ENCODE peak calls at places on chromosomes 16 and 17, in nine cellular contexts. J is ascending aorta, Y is uterus, G is kidney, X is H9, R is HCT116, N is sigmoid colon, L is heart left ventricle, A is neural progenitor cell. M is an unnamed sample.

GRCh38 chr17:81386141-81386645 is 9.1 kb upstream of the BAHCC1 start:
- DNase-seq in J (no peak), N (peak; percentile 83), G (peak; percentile 86), R (no peak), A (no peak), Y (peak; percentile 49), X (peak; percentile 64), L (peak; percentile 64), M (no peak)

GRCh38 chr17:82238562-82239201 is 9.8 kb downstream of the SLC16A3 start:
- DNase-seq in G (peak; percentile 92), J (no peak), Y (peak; percentile 84), X (no peak), A (no peak), L (peak; percentile 87), N (peak; percentile 94), R (no peak), M (peak; percentile 86)

GRCh38 chr16:333406-334094 is 19.0 kb downstream of the AXIN1 start:
- DNase-seq in R (no peak), A (no peak), Y (no peak), L (no peak), X (no peak), N (no peak), J (no peak), G (no peak), M (no peak)

GRCh38 chr17:39116224-39116623 is 35.2 kb downstream of the PLXDC1 start:
- DNase-seq in J (no peak), G (no peak), N (no peak), R (no peak), A (no peak), X (no peak), Y (no peak), L (no peak), M (no peak)

GRCh38 chr16:4053663-4054479 is 62.4 kb downstream of the ADCY9 start:
- DNase-seq in J (peak; percentile 27), A (no peak), X (no peak), G (no peak), L (no peak), Y (peak; percentile 45), N (peak; percentile 85), R (peak; percentile 12), M (peak; percentile 86)

GRCh38 chr16:81526935-81527334 is 82.3 kb downstream of the CMIP start:
- DNase-seq in G (peak; percentile 80), J (no peak), X (no peak), L (peak; percentile 71), R (no peak), N (no peak), Y (peak; percentile 33), A (no peak), M (no peak)

GRCh38 chr16:27462846-27463682 is 61.1 kb downstream of the IL21R start:
- DNase-seq in A (no peak), Y (no peak), L (no peak), X (no peak), G (peak; percentile 72), J (no peak), N (no peak), R (no peak), M (no peak)

GRCh38 chr17:59353106-59353854 is 21.8 kb downstream of the YPEL2 start:
- DNase-seq in Y (no peak), N (no peak), G (no peak), L (no peak), R (no peak), A (no peak), J (no peak), X (no peak), M (no peak)

GRCh38 chr16:741986-742629 is 1.3 kb upstream of the CIAO3 start:
- DNase-seq in Y (no peak), N (no peak), X (no peak), G (no peak), A (no peak), L (peak; percentile 20), R (no peak), J (no peak), M (no peak)

GRCh38 chr16:46717692-46718091 is 28.2 kb downstream of the ORC6 start:
- DNase-seq in A (no peak), N (no peak), X (no peak), G (no peak), R (no peak), L (no peak), J (no peak), Y (no peak), M (no peak)

GRCh38 chr16:83733301-83733700 is 74.5 kb upstream of the HSBP1 start:
- DNase-seq in N (no peak), X (no peak), J (no peak), G (peak; percentile 26), A (no peak), Y (no peak), L (peak; percentile 50), R (no peak), M (no peak)

GRCh38 chr16:58615280-58615679 is 14.3 kb downstream of the CNOT1 start:
- DNase-seq in Y (no peak), R (no peak), A (no peak), L (no peak), G (no peak), N (no peak), J (no peak), X (no peak), M (no peak)

GRCh38 chr17:47368262-47368661 is 44.5 kb downstream of the EFCAB13 start:
- DNase-seq in L (no peak), G (no peak), A (no peak), Y (no peak), R (no peak), J (no peak), X (no peak), N (no peak), M (no peak)

GRCh38 chr16:11162571-11163268 is 93.3 kb downstream of the SOCS1 start:
- DNase-seq in J (no peak), R (no peak), G (no peak), A (no peak), L (peak; percentile 41), X (no peak), N (no peak), Y (no peak), M (no peak)

GRCh38 chr16:77208382-77208781 is 9.2 kb downstream of the SYCE1L start:
- DNase-seq in L (no peak), N (no peak), G (no peak), Y (no peak), R (no peak), X (no peak), A (no peak), J (no peak), M (no peak)

DNA sequence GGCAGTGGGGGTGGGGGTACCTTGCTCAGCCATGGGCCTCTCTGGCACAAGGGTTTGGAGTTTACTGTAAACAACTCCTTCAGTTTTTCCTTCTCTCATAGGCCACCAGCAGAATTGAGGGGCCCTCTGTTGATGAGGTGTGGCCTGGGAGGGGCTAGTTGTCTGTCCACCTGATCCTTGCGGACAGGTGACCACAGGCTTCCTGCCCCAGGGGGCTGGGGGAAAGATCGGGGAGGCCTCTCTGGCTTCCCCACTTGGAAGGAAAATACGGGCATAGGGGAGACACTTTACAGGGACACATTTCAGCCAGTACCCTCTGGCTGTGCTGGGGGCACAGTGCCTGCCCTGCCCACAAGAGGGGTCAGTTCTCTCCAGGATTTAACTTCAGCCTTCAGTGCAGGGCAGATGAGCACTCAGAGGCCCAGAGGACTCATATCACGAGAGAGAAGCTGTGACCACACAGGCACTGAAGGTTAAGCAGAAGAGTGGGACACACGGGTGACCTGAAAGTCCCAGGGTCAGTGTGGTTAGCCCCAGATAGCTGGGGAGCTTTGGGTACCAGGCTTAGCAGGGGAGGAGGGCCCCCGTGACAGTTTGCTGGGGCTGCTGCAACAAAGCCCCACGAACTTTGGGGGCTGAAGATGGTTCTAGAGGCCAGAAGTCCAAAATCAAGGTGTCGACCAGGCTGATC is 245.9 kb downstream of the SEC14L1 start:
- DNase-seq in G (no peak), R (no peak), A (no peak), L (no peak), J (no peak), N (no peak), Y (no peak), X (no peak), M (no peak)
- H3K4me1 ChIP-seq in G (peaks cover 75% of the 10 kb centered on the region), R (peaks cover 5% of the 10 kb centered on the region), A (peaks cover 74% of the 10 kb centered on the region), L (peaks cover 95% of the 10 kb centered on the region), J (peaks cover 64% of the 10 kb centered on the region), N (no peaks in the 10 kb centered on the region), Y (peaks cover 51% of the 10 kb centered on the region), X (peaks cover 9% of the 10 kb centered on the region), M (peaks cover 23% of the 10 kb centered on the region)

GRCh38 chr17:13027246-13027645 is 9.4 kb upstream of the ELAC2 start:
- DNase-seq in Y (no peak), A (no peak), X (no peak), R (no peak), J (no peak), N (no peak), G (no peak), L (no peak), M (no peak)

GRCh38 chr17:13025687-13026086 is 7.9 kb upstream of the ELAC2 start:
- DNase-seq in L (no peak), Y (no peak), A (no peak), R (no peak), N (no peak), G (no peak), X (no peak), J (no peak), M (no peak)

GRCh38 chr17:13025264-13025627 is 7.4 kb upstream of the ELAC2 start:
- DNase-seq in G (no peak), R (no peak), J (no peak), A (no peak), L (no peak), N (no peak), Y (no peak), X (no peak), M (no peak)

GRCh38 chr17:13024526-13025263 is 6.9 kb upstream of the ELAC2 start:
- DNase-seq in G (peak; percentile 78), A (peak; percentile 86), L (peak; percentile 57), J (no peak), X (peak; percentile 92), Y (peak; percentile 41), R (no peak), N (no peak), M (no peak)

GRCh38 chr17:13024033-13024432 is 6.2 kb upstream of the ELAC2 start:
- DNase-seq in L (no peak), N (no peak), Y (no peak), J (no peak), X (no peak), A (no peak), G (no peak), R (no peak), M (no peak)
- TF ChIP-seq CTCF in L (no peak), N (no peak), Y (no peak), J (no peak), X (no peak), A (no peak), G (no peak), R (no peak), M (no peak)

DNA sequence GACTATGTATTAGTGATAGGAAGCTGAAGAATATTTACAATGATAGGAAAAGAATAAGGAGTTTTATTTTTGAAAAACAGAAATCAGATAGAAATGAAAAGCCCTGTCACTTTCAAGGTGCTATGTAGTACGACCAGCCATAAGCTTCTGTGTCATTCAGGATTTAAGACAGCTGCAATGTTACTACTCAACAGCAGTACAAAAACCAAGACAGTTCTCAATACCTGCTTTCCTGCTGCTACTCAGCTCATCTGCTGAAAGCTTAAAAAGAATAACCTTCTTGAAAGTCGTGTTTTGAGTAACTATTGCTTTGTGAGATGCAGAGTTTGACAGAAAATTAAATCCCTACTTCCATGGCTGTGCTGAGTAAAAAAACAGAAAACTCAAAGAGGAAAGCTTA is 8.7 kb downstream of the GRB2 start:
- DNase-seq in A (no peak), X (no peak), Y (no peak), J (no peak), G (no peak), R (no peak), L (no peak), N (no peak), M (no peak)
- H3K4me1 ChIP-seq in A (peaks cover 25% of the 10 kb centered on the region), X (no peaks in the 10 kb centered on the region), Y (peaks cover 6% of the 10 kb centered on the region), J (peaks cover 25% of the 10 kb centered on the region), G (peaks cover 9% of the 10 kb centered on the region), R (peaks cover 23% of the 10 kb centered on the region), L (peaks cover 68% of the 10 kb centered on the region), N (no peaks in the 10 kb centered on the region), M (peaks cover 10% of the 10 kb centered on the region)

GRCh38 chr17:28346746-28347246 is 10.5 kb downstream of the POLDIP2 start:
- DNase-seq in R (no peak), N (no peak), A (peak; percentile 21), G (no peak), Y (no peak), X (peak; percentile 49), J (no peak), L (no peak), M (no peak)
- TF ChIP-seq CTCF in R (peak; percentile 11), N (no peak), A (peak; percentile 23), G (peak; percentile 47), Y (peak; percentile 24), X (peak; percentile 51), J (no peak), L (peak; percentile 51), M (no peak)

M was measured in breast epithelium.